ENCODE peak calls at places on chromosomes 16 and 17, in nine cellular contexts. E is upper lobe of right lung, U is mammary epithelial cell, T is PC-9, R is NT2/D1, L is A549, Z is endodermal cell, C is tibial nerve, J is BE2C. A is an unnamed sample.
A peak's percentile ranks its signal among the peaks of the same experiment; 100 is the strongest.

GRCh38 chr17:80030730-80031410 is 4.8 kb downstream of the TBC1D16 start:
- DNase-seq in E (peak; percentile 89), U (peak; percentile 30), T (peak; percentile 68), R (no peak), L (no peak), Z (no peak), C (no peak), J (no peak), A (no peak)

GRCh38 chr17:7703584-7704574 is 1.1 kb upstream of the EFNB3 start:
- DNase-seq in E (no peak), U (peak; percentile 32), T (no peak), R (peak; percentile 67), L (peak; percentile 77), Z (peak; percentile 96), C (no peak), J (peak; percentile 51), A (no peak)

GRCh38 chr16:48112603-48113400 is 43.0 kb downstream of the ABCC12 start:
- DNase-seq in E (no peak), U (no peak), T (peak; percentile 25), R (no peak), L (no peak), Z (no peak), C (no peak), J (no peak), A (no peak)

GRCh38 chr16:85148959-85149358 is 36.7 kb upstream of the CIBAR2 start:
- DNase-seq in E (no peak), U (no peak), T (no peak), R (no peak), L (peak; percentile 56), Z (no peak), C (no peak), J (peak; percentile 28), A (no peak)

GRCh38 chr16:75189638-75190245 is 17.2 kb downstream of the CTRB2 start:
- DNase-seq in E (no peak), U (no peak), T (no peak), R (no peak), L (no peak), Z (no peak), C (no peak), J (no peak), A (no peak)

GRCh38 chr16:58494981-58495860 is 4.7 kb upstream of the NDRG4 start:
- DNase-seq in E (peak; percentile 48), U (peak; percentile 96), T (peak; percentile 89), R (peak; percentile 94), L (peak; percentile 92), Z (peak; percentile 94), C (peak; percentile 88), J (peak; percentile 93), A (no peak)

GRCh38 chr17:55175788-55176425 is 88.9 kb upstream of the HLF start:
- DNase-seq in E (no peak), U (no peak), T (no peak), R (no peak), L (no peak), Z (no peak), C (no peak), J (no peak), A (no peak)

GRCh38 chr16:81105946-81106345 is 9.8 kb upstream of the GCSH start:
- DNase-seq in E (no peak), U (no peak), T (peak; percentile 64), R (no peak), L (no peak), Z (no peak), C (no peak), J (no peak), A (no peak)

GRCh38 chr17:61574542-61575351 is 16.3 kb downstream of the NACA2 start:
- DNase-seq in E (no peak), U (peak; percentile 57), T (peak; percentile 43), R (no peak), L (peak; percentile 88), Z (peak; percentile 82), C (no peak), J (peak; percentile 61), A (no peak)

DNA sequence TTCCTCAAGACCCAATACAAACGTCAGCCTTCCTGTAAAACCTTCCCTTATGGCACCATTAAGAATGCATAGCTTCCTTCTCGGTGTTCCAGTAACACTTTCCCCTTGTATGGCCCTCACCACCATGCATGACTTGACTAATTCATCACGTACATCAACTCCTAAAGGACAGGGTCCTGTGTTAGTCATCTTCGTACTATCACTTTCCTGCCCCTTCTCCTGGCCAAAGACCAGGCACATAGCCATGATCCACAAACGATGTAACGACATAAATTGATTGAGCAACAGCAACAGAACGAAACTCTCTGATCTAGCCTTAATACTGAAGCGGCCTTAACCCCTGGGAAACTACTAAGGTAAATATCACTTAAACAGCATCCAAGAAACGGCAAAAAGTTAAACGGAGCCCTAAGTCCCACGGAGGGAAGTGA is 600 bp downstream of the PSMD12 start:
- DNase-seq in E (no peak), U (peak; percentile 55), T (peak; percentile 66), R (no peak), L (peak; percentile 41), Z (no peak), C (no peak), J (no peak), A (no peak)
- H3K9me3 ChIP-seq in E (no peaks in the 10 kb centered on the region), U (no peaks in the 10 kb centered on the region), T (no peaks in the 10 kb centered on the region), R (no peaks in the 10 kb centered on the region), L (no peaks in the 10 kb centered on the region), Z (no peaks in the 10 kb centered on the region), C (no peaks in the 10 kb centered on the region), J (no peaks in the 10 kb centered on the region), A (no peaks in the 10 kb centered on the region)

GRCh38 chr16:35296962-35297653 is 1837.7 kb downstream of the TP53TG3F start:
- DNase-seq in E (no peak), U (no peak), T (no peak), R (no peak), L (no peak), Z (no peak), C (no peak), J (no peak), A (no peak)

GRCh38 chr16:35298460-35299243 is 1839.2 kb downstream of the TP53TG3F start:
- DNase-seq in E (no peak), U (peak; percentile 38), T (no peak), R (no peak), L (no peak), Z (no peak), C (no peak), J (no peak), A (no peak)

DNA sequence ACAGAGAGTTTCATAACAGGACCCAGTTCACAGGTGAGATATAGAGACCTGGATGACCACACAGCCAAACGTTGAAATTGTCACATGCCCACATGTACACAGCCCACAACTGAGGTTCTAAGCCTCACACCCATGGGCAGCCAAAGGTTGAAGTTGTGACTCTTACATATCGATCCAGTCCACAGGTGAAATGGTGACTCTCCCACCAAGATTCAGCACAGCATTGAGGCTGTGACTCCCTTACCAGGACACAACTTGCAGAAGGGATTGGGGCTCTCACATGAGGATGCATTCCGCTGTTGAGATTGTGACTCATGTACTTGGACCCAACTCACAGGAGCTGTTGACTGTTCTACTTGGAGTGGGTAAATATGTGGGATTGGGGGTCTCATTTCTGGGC is 1836.4 kb downstream of the TP53TG3F start:
- DNase-seq in E (no peak), U (no peak), T (no peak), R (no peak), L (no peak), Z (no peak), C (no peak), J (no peak), A (no peak)
- H3K9me3 ChIP-seq in E (no peaks in the 10 kb centered on the region), U (no peaks in the 10 kb centered on the region), T (no peaks in the 10 kb centered on the region), R (no peaks in the 10 kb centered on the region), L (no peaks in the 10 kb centered on the region), Z (peaks cover 72% of the 10 kb centered on the region), C (no peaks in the 10 kb centered on the region), J (peaks cover 8% of the 10 kb centered on the region), A (no peaks in the 10 kb centered on the region)

GRCh38 chr17:82948081-82948511 is 108.3 kb upstream of the ZNF750 start:
- DNase-seq in E (peak; percentile 58), U (no peak), T (no peak), R (no peak), L (no peak), Z (no peak), C (no peak), J (no peak), A (no peak)
- H3K9me3 ChIP-seq in E (peaks cover 14% of the 10 kb centered on the region), U (peaks cover 64% of the 10 kb centered on the region), T (peaks cover 6% of the 10 kb centered on the region), R (peaks cover 73% of the 10 kb centered on the region), L (peaks cover 99% of the 10 kb centered on the region), Z (peaks cover 98% of the 10 kb centered on the region), C (peaks cover 28% of the 10 kb centered on the region), J (peaks cover 16% of the 10 kb centered on the region), A (peaks cover 11% of the 10 kb centered on the region)

GRCh38 chr16:83925095-83925905 is 26.4 kb downstream of the MLYCD start:
- DNase-seq in E (peak; percentile 46), U (no peak), T (no peak), R (no peak), L (no peak), Z (no peak), C (no peak), J (no peak), A (no peak)
- H3K9me3 ChIP-seq in E (no peaks in the 10 kb centered on the region), U (no peaks in the 10 kb centered on the region), T (no peaks in the 10 kb centered on the region), R (no peaks in the 10 kb centered on the region), L (no peaks in the 10 kb centered on the region), Z (no peaks in the 10 kb centered on the region), C (no peaks in the 10 kb centered on the region), J (no peaks in the 10 kb centered on the region), A (no peaks in the 10 kb centered on the region)

GRCh38 chr17:31645351-31645750 is 213.7 kb downstream of the COPRS start:
- DNase-seq in E (no peak), U (no peak), T (no peak), R (no peak), L (no peak), Z (no peak), C (no peak), J (no peak), A (no peak)
- H3K9me3 ChIP-seq in E (no peaks in the 10 kb centered on the region), U (peaks cover 6% of the 10 kb centered on the region), T (peaks cover 4% of the 10 kb centered on the region), R (peaks cover 24% of the 10 kb centered on the region), L (peaks cover 48% of the 10 kb centered on the region), Z (peaks cover 23% of the 10 kb centered on the region), C (no peaks in the 10 kb centered on the region), J (no peaks in the 10 kb centered on the region), A (no peaks in the 10 kb centered on the region)

GRCh38 chr17:3271072-3271848 is 26.9 kb downstream of the OR3A1 start:
- DNase-seq in E (no peak), U (no peak), T (no peak), R (no peak), L (no peak), Z (no peak), C (no peak), J (no peak), A (no peak)
- H3K9me3 ChIP-seq in E (no peaks in the 10 kb centered on the region), U (no peaks in the 10 kb centered on the region), T (no peaks in the 10 kb centered on the region), R (no peaks in the 10 kb centered on the region), L (peaks cover 13% of the 10 kb centered on the region), Z (peaks cover 40% of the 10 kb centered on the region), C (no peaks in the 10 kb centered on the region), J (no peaks in the 10 kb centered on the region), A (no peaks in the 10 kb centered on the region)

GRCh38 chr16:35410438-35410837 is 1951.0 kb downstream of the TP53TG3F start:
- DNase-seq in E (no peak), U (no peak), T (no peak), R (no peak), L (no peak), Z (no peak), C (no peak), J (no peak), A (no peak)

GRCh38 chr16:35405547-35405946 is 1946.1 kb downstream of the TP53TG3F start:
- DNase-seq in E (no peak), U (no peak), T (no peak), R (no peak), L (no peak), Z (no peak), C (no peak), J (no peak), A (no peak)

GRCh38 chr16:35411156-35411555 is 1951.7 kb downstream of the TP53TG3F start:
- DNase-seq in E (no peak), U (no peak), T (no peak), R (no peak), L (no peak), Z (no peak), C (no peak), J (no peak), A (no peak)

GRCh38 chr16:35414139-35414538 is 1954.7 kb downstream of the TP53TG3F start:
- DNase-seq in E (no peak), U (no peak), T (no peak), R (no peak), L (no peak), Z (no peak), C (no peak), J (no peak), A (no peak)

GRCh38 chr16:35409503-35409902 is 1950.1 kb downstream of the TP53TG3F start:
- DNase-seq in E (no peak), U (no peak), T (no peak), R (no peak), L (no peak), Z (no peak), C (no peak), J (no peak), A (no peak)
- H3K9me3 ChIP-seq in E (no peaks in the 10 kb centered on the region), U (peaks cover 15% of the 10 kb centered on the region), T (no peaks in the 10 kb centered on the region), R (no peaks in the 10 kb centered on the region), L (no peaks in the 10 kb centered on the region), Z (peaks cover 83% of the 10 kb centered on the region), C (no peaks in the 10 kb centered on the region), J (no peaks in the 10 kb centered on the region), A (no peaks in the 10 kb centered on the region)

A was measured in T-helper 17 cell.